ENCODE peak calls at places on chromosomes 7 and 10, in six cellular contexts. One of them, this sample, is unnamed.
A peak's percentile ranks its signal among the peaks of the same experiment; 100 is the strongest.

GRCh38 chr10:81680374-81680773 is 194.6 kb upstream of the NRG3 start:
- DNase-seq in GM23248: no peak
- DNase-seq in heart left ventricle: no peak
- DNase-seq in colonic mucosa: no peak
- DNase-seq in astrocyte: no peak
- DNase-seq in adipocyte: no peak
- DNase-seq in this sample: no peak

GRCh38 chr10:8596929-8597472 is 542.5 kb downstream of the GATA3 start:
- DNase-seq in GM23248: no peak
- DNase-seq in heart left ventricle: no peak
- DNase-seq in colonic mucosa: no peak
- DNase-seq in astrocyte: peak; percentile 4
- DNase-seq in adipocyte: no peak
- DNase-seq in this sample: no peak

GRCh38 chr10:26374426-26374825 is 63.7 kb upstream of the APBB1IP start:
- DNase-seq in GM23248: no peak
- DNase-seq in heart left ventricle: no peak
- DNase-seq in colonic mucosa: no peak
- DNase-seq in astrocyte: no peak
- DNase-seq in adipocyte: no peak
- DNase-seq in this sample: no peak

GRCh38 chr7:117019287-117019686 is 66.0 kb downstream of the ST7 start:
- DNase-seq in GM23248: no peak
- DNase-seq in heart left ventricle: no peak
- DNase-seq in colonic mucosa: no peak
- DNase-seq in astrocyte: no peak
- DNase-seq in adipocyte: no peak
- DNase-seq in this sample: no peak

GRCh38 chr10:119377905-119378736 is 164.4 kb downstream of the RGS10 start:
- DNase-seq in GM23248: peak; percentile 25
- DNase-seq in heart left ventricle: peak; percentile 76
- DNase-seq in colonic mucosa: no peak
- DNase-seq in astrocyte: peak; percentile 33
- DNase-seq in adipocyte: no peak
- DNase-seq in this sample: no peak

GRCh38 chr10:116027355-116027754 is 245.7 kb downstream of the GFRA1 start:
- DNase-seq in GM23248: no peak
- DNase-seq in heart left ventricle: no peak
- DNase-seq in colonic mucosa: no peak
- DNase-seq in astrocyte: no peak
- DNase-seq in adipocyte: no peak
- DNase-seq in this sample: no peak

GRCh38 chr7:104958278-104958903 is 55.6 kb upstream of the KMT2E start:
- DNase-seq in GM23248: no peak
- DNase-seq in heart left ventricle: no peak
- DNase-seq in colonic mucosa: no peak
- DNase-seq in astrocyte: no peak
- DNase-seq in adipocyte: no peak
- DNase-seq in this sample: peak; percentile 81

GRCh38 chr10:73576178-73576889 is 14.8 kb downstream of the USP54 start:
- DNase-seq in GM23248: peak; percentile 93
- DNase-seq in heart left ventricle: no peak
- DNase-seq in colonic mucosa: no peak
- DNase-seq in astrocyte: peak; percentile 83
- DNase-seq in adipocyte: peak; percentile 95
- DNase-seq in this sample: peak; percentile 91

GRCh38 chr10:24255907-24256306 is 47.0 kb downstream of the KIAA1217 start:
- DNase-seq in GM23248: peak; percentile 6
- DNase-seq in heart left ventricle: peak; percentile 70
- DNase-seq in colonic mucosa: no peak
- DNase-seq in astrocyte: peak; percentile 75
- DNase-seq in adipocyte: no peak
- DNase-seq in this sample: no peak

GRCh38 chr7:149496642-149497391 is 792 bp downstream of the ZNF746 start:
- DNase-seq in GM23248: peak; percentile 64
- DNase-seq in heart left ventricle: peak; percentile 70
- DNase-seq in colonic mucosa: peak; percentile 58
- DNase-seq in astrocyte: peak; percentile 22
- DNase-seq in adipocyte: peak; percentile 73
- DNase-seq in this sample: peak; percentile 15

GRCh38 chr7:140696024-140696678 is 357 bp upstream of the NDUFB2 start:
- DNase-seq in GM23248: peak; percentile 98
- DNase-seq in heart left ventricle: peak; percentile 97
- DNase-seq in colonic mucosa: peak; percentile 97
- DNase-seq in astrocyte: peak; percentile 79
- DNase-seq in adipocyte: peak; percentile 98
- DNase-seq in this sample: peak; percentile 89

GRCh38 chr10:65166272-65166671 is 1645.1 kb downstream of the REEP3 start:
- DNase-seq in GM23248: no peak
- DNase-seq in heart left ventricle: no peak
- DNase-seq in colonic mucosa: no peak
- DNase-seq in astrocyte: no peak
- DNase-seq in adipocyte: no peak
- DNase-seq in this sample: no peak

GRCh38 chr7:83655951-83656556 is 7.1 kb upstream of the SEMA3E start:
- DNase-seq in GM23248: peak; percentile 74
- DNase-seq in heart left ventricle: no peak
- DNase-seq in colonic mucosa: peak; percentile 36
- DNase-seq in astrocyte: peak; percentile 40
- DNase-seq in adipocyte: peak; percentile 81
- DNase-seq in this sample: peak; percentile 61

GRCh38 chr7:116799912-116800311 is 62.5 kb upstream of the CAPZA2 start:
- DNase-seq in GM23248: no peak
- DNase-seq in heart left ventricle: no peak
- DNase-seq in colonic mucosa: no peak
- DNase-seq in astrocyte: no peak
- DNase-seq in adipocyte: peak; percentile 67
- DNase-seq in this sample: peak; percentile 41

GRCh38 chr10:75497997-75498797 is 66.8 kb downstream of the LRMDA start:
- DNase-seq in GM23248: peak; percentile 86
- DNase-seq in heart left ventricle: no peak
- DNase-seq in colonic mucosa: no peak
- DNase-seq in astrocyte: peak; percentile 64
- DNase-seq in adipocyte: no peak
- DNase-seq in this sample: peak; percentile 17

GRCh38 chr7:155217629-155218028 is 80.0 kb upstream of the INSIG1 start:
- DNase-seq in GM23248: no peak
- DNase-seq in heart left ventricle: peak; percentile 7
- DNase-seq in colonic mucosa: no peak
- DNase-seq in astrocyte: no peak
- DNase-seq in adipocyte: no peak
- DNase-seq in this sample: no peak

GRCh38 chr7:96219382-96220130 is 102.3 kb downstream of the SLC25A13 start:
- DNase-seq in GM23248: peak; percentile 67
- DNase-seq in heart left ventricle: no peak
- DNase-seq in colonic mucosa: no peak
- DNase-seq in astrocyte: peak; percentile 72
- DNase-seq in adipocyte: peak; percentile 49
- DNase-seq in this sample: peak; percentile 60

GRCh38 chr7:37786741-37787569 is 61.4 kb upstream of the NME8 start:
- DNase-seq in GM23248: no peak
- DNase-seq in heart left ventricle: no peak
- DNase-seq in colonic mucosa: no peak
- DNase-seq in astrocyte: no peak
- DNase-seq in adipocyte: no peak
- DNase-seq in this sample: no peak

GRCh38 chr10:85646312-85646711 is 720.3 kb downstream of the GRID1 start:
- DNase-seq in GM23248: no peak
- DNase-seq in heart left ventricle: no peak
- DNase-seq in colonic mucosa: no peak
- DNase-seq in astrocyte: peak; percentile 44
- DNase-seq in adipocyte: no peak
- DNase-seq in this sample: no peak

GRCh38 chr10:11381023-11381422 is 230.4 kb downstream of the USP6NL start:
- DNase-seq in GM23248: peak; percentile 11
- DNase-seq in heart left ventricle: no peak
- DNase-seq in colonic mucosa: no peak
- DNase-seq in astrocyte: no peak
- DNase-seq in adipocyte: no peak
- DNase-seq in this sample: peak; percentile 32

GRCh38 chr7:99129536-99129935 is 14.4 kb downstream of the SMURF1 start:
- DNase-seq in GM23248: no peak
- DNase-seq in heart left ventricle: no peak
- DNase-seq in colonic mucosa: no peak
- DNase-seq in astrocyte: no peak
- DNase-seq in adipocyte: no peak
- DNase-seq in this sample: no peak

GRCh38 chr10:11919271-11919670 is 96.1 kb downstream of the PROSER2 start:
- DNase-seq in GM23248: no peak
- DNase-seq in heart left ventricle: no peak
- DNase-seq in colonic mucosa: no peak
- DNase-seq in astrocyte: no peak
- DNase-seq in adipocyte: no peak
- DNase-seq in this sample: no peak

GRCh38 chr7:75559355-75559986 is 67.4 kb downstream of the SPDYE5 start:
- DNase-seq in GM23248: no peak
- DNase-seq in heart left ventricle: no peak
- DNase-seq in colonic mucosa: no peak
- DNase-seq in astrocyte: peak; percentile 18
- DNase-seq in adipocyte: no peak
- DNase-seq in this sample: no peak
- H3K36me3 ChIP-seq in GM23248: peaks cover 20% of the 10 kb centered on the region
- H3K36me3 ChIP-seq in heart left ventricle: peaks cover 26% of the 10 kb centered on the region
- H3K36me3 ChIP-seq in colonic mucosa: no peaks in the 10 kb centered on the region
- H3K36me3 ChIP-seq in astrocyte: peaks cover 5% of the 10 kb centered on the region
- H3K36me3 ChIP-seq in adipocyte: peaks cover 20% of the 10 kb centered on the region
- H3K36me3 ChIP-seq in this sample: peaks cover 52% of the 10 kb centered on the region

GRCh38 chr7:158943713-158944112 is 87.4 kb downstream of the DYNC2I1 start:
- DNase-seq in GM23248: no peak
- DNase-seq in heart left ventricle: no peak
- DNase-seq in colonic mucosa: no peak
- DNase-seq in astrocyte: no peak
- DNase-seq in adipocyte: no peak
- DNase-seq in this sample: no peak
- H3K36me3 ChIP-seq in GM23248: peaks cover 9% of the 10 kb centered on the region
- H3K36me3 ChIP-seq in heart left ventricle: peaks cover 29% of the 10 kb centered on the region
- H3K36me3 ChIP-seq in colonic mucosa: peaks cover 6% of the 10 kb centered on the region
- H3K36me3 ChIP-seq in astrocyte: peaks cover 4% of the 10 kb centered on the region
- H3K36me3 ChIP-seq in adipocyte: peaks cover 75% of the 10 kb centered on the region
- H3K36me3 ChIP-seq in this sample: peaks cover 30% of the 10 kb centered on the region

GRCh38 chr7:153529100-153529499 is 523.1 kb upstream of the DPP6 start:
- DNase-seq in GM23248: no peak
- DNase-seq in heart left ventricle: no peak
- DNase-seq in colonic mucosa: no peak
- DNase-seq in astrocyte: no peak
- DNase-seq in adipocyte: no peak
- DNase-seq in this sample: no peak

GRCh38 chr7:153529651-153530165 is 522.5 kb upstream of the DPP6 start:
- DNase-seq in GM23248: no peak
- DNase-seq in heart left ventricle: no peak
- DNase-seq in colonic mucosa: no peak
- DNase-seq in astrocyte: no peak
- DNase-seq in adipocyte: no peak
- DNase-seq in this sample: no peak

GRCh38 chr7:153532321-153532720 is 519.9 kb upstream of the DPP6 start:
- DNase-seq in GM23248: no peak
- DNase-seq in heart left ventricle: no peak
- DNase-seq in colonic mucosa: no peak
- DNase-seq in astrocyte: no peak
- DNase-seq in adipocyte: no peak
- DNase-seq in this sample: no peak

DNA sequence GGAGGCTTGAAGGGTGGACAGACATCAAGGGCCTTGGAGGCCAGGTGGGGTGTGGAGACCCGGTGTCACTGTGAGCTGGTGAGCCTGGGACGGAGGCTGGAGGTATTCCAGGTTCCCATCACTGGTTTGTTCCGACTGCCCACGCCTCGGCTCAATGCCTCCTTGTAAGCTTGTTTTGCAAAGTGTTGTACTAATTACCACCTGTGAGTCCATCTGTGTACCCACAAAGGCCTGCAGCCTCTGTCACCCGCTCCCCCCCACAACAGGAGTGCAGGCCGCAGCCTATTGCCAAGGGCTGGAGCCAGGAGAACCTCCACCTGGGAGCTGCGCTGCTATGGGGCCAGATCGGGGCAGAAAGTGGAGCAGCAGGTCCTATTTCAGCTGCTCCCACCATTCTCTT is 521.8 kb upstream of the DPP6 start:
- DNase-seq in GM23248: no peak
- DNase-seq in heart left ventricle: no peak
- DNase-seq in colonic mucosa: no peak
- DNase-seq in astrocyte: no peak
- DNase-seq in adipocyte: no peak
- DNase-seq in this sample: no peak
- H3K36me3 ChIP-seq in GM23248: no peaks in the 10 kb centered on the region
- H3K36me3 ChIP-seq in heart left ventricle: no peaks in the 10 kb centered on the region
- H3K36me3 ChIP-seq in colonic mucosa: no peaks in the 10 kb centered on the region
- H3K36me3 ChIP-seq in astrocyte: no peaks in the 10 kb centered on the region
- H3K36me3 ChIP-seq in adipocyte: no peaks in the 10 kb centered on the region
- H3K36me3 ChIP-seq in this sample: no peaks in the 10 kb centered on the region

GRCh38 chr7:43631559-43631958 is 48.7 kb downstream of the STK17A start:
- DNase-seq in GM23248: no peak
- DNase-seq in heart left ventricle: no peak
- DNase-seq in colonic mucosa: no peak
- DNase-seq in astrocyte: no peak
- DNase-seq in adipocyte: no peak
- DNase-seq in this sample: no peak
- H3K36me3 ChIP-seq in GM23248: peaks cover 78% of the 10 kb centered on the region
- H3K36me3 ChIP-seq in heart left ventricle: no peaks in the 10 kb centered on the region
- H3K36me3 ChIP-seq in colonic mucosa: peaks cover 3% of the 10 kb centered on the region
- H3K36me3 ChIP-seq in astrocyte: peaks cover 57% of the 10 kb centered on the region
- H3K36me3 ChIP-seq in adipocyte: peaks cover 80% of the 10 kb centered on the region
- H3K36me3 ChIP-seq in this sample: peaks cover 32% of the 10 kb centered on the region

GRCh38 chr7:50391386-50391785 is 58.8 kb downstream of the FIGNL1 start:
- DNase-seq in GM23248: no peak
- DNase-seq in heart left ventricle: no peak
- DNase-seq in colonic mucosa: no peak
- DNase-seq in astrocyte: no peak
- DNase-seq in adipocyte: no peak
- DNase-seq in this sample: no peak
- H3K36me3 ChIP-seq in GM23248: no peaks in the 10 kb centered on the region
- H3K36me3 ChIP-seq in heart left ventricle: no peaks in the 10 kb centered on the region
- H3K36me3 ChIP-seq in colonic mucosa: no peaks in the 10 kb centered on the region
- H3K36me3 ChIP-seq in astrocyte: no peaks in the 10 kb centered on the region
- H3K36me3 ChIP-seq in adipocyte: no peaks in the 10 kb centered on the region
- H3K36me3 ChIP-seq in this sample: no peaks in the 10 kb centered on the region

DNA sequence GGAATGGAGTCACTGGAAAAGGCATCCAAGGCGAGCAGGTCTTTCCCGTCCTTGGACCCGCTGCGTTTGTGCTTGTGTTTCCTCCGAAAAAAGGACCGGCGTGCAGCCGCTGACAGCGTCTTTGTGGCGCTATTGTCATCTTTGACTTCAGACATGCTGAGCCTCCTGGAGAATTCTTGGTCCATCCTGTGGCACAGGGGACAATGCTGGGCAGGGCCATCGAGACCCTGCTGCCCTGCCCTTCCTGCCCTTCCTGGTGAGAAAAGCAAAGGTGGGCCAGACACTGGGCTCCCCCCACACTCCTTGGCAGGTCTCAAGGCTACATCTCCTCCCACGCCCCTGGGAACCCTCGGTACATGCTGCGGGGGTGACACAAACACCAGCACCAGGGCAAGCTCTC is 120.9 kb downstream of the DLG5 start:
- DNase-seq in GM23248: no peak
- DNase-seq in heart left ventricle: no peak
- DNase-seq in colonic mucosa: no peak
- DNase-seq in astrocyte: no peak
- DNase-seq in adipocyte: no peak
- DNase-seq in this sample: no peak
- H3K36me3 ChIP-seq in GM23248: peaks cover 4% of the 10 kb centered on the region
- H3K36me3 ChIP-seq in heart left ventricle: peaks cover 14% of the 10 kb centered on the region
- H3K36me3 ChIP-seq in colonic mucosa: peaks cover 7% of the 10 kb centered on the region
- H3K36me3 ChIP-seq in astrocyte: peaks cover 12% of the 10 kb centered on the region
- H3K36me3 ChIP-seq in adipocyte: peaks cover 74% of the 10 kb centered on the region
- H3K36me3 ChIP-seq in this sample: peaks cover 63% of the 10 kb centered on the region